ENCODE peak calls at places on chromosomes 4 and X, in seven cellular contexts. Y is neural crest cell; J is HFFc6; O is GM13976; F is CD8-positive, alpha-beta T cell; N is endothelial cell of umbilical vein; Z is nephron progenitor cell. L is an unnamed sample.

GRCh38 chr4:180060159-180060889 is 2182.9 kb upstream of the TENM3 start:
- DNase-seq in Y (no peak), J (peak; percentile 1), O (peak; percentile 24), F (no peak), N (no peak), Z (no peak), L (no peak)

GRCh38 chr4:952881-953573 is 20.3 kb downstream of the DGKQ start:
- DNase-seq in Y (no peak), J (no peak), O (no peak), F (no peak), N (no peak), Z (no peak), L (no peak)

GRCh38 chrX:13721819-13722527 is 12.4 kb downstream of the TRAPPC2 start:
- DNase-seq in Y (no peak), J (no peak), O (no peak), F (no peak), N (no peak), Z (no peak), L (no peak)

GRCh38 chrX:110280954-110281353 is 36.9 kb downstream of the AMMECR1 start:
- DNase-seq in Y (no peak), J (peak; percentile 58), O (no peak), F (no peak), N (no peak), Z (no peak), L (no peak)

GRCh38 chrX:149908308-149908707 is 21.1 kb upstream of the HSFX4 start:
- DNase-seq in Y (no peak), J (no peak), O (no peak), F (no peak), N (no peak), Z (no peak), L (no peak)

GRCh38 chr4:140693577-140693976 is 62.6 kb downstream of the TBC1D9 start:
- DNase-seq in Y (no peak), J (no peak), O (no peak), F (no peak), N (no peak), Z (no peak), L (no peak)

GRCh38 chr4:140246216-140246615 is 92.2 kb upstream of the MAML3 start:
- DNase-seq in Y (no peak), J (no peak), O (no peak), F (no peak), N (no peak), Z (no peak), L (no peak)

GRCh38 chr4:127364911-127365310 is 267.8 kb upstream of the INTU start:
- DNase-seq in Y (no peak), J (no peak), O (no peak), F (no peak), N (no peak), Z (no peak), L (no peak)

GRCh38 chr4:10460313-10461047 is 3.3 kb upstream of the ZNF518B start:
- DNase-seq in Y (no peak), J (no peak), O (peak; percentile 19), F (no peak), N (no peak), Z (no peak), L (no peak)

GRCh38 chr4:135510582-135510981 is 1309.0 kb upstream of the PABPC4L start:
- DNase-seq in Y (no peak), J (no peak), O (no peak), F (no peak), N (no peak), Z (no peak), L (no peak)

GRCh38 chr4:14399919-14400706 is 602.2 kb upstream of the CPEB2 start:
- DNase-seq in Y (no peak), J (no peak), O (no peak), F (no peak), N (no peak), Z (no peak), L (no peak)

GRCh38 chr4:45453258-45453841 is 670.5 kb downstream of the GABRG1 start:
- DNase-seq in Y (no peak), J (no peak), O (peak; percentile 34), F (no peak), N (no peak), Z (peak; percentile 17), L (peak; percentile 22)
- TF ChIP-seq CTCF in Y (peak; percentile 74), J (peak; percentile 22), O (peak; percentile 22), F (no peak), N (no peak), Z (peak; percentile 62), L (peak; percentile 42)

DNA sequence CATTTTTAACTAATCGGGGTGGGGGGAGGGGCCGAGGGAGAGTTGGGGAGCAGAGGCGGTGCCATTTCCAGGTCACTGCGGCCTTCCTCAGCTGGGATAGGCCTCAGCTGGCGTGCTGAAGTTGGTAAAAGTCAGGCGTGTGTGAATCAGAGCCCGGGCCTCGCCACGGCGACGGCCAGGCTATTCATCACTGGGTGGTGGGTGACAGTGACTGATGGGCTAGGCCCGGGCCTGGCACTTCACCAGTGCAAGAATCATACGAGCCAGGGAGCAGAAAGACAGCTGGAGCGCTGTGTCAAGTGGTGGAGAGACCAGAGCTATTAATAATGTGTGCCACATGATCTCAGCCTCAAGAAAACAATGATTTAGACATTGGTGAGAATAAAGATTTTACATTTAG is 174.2 kb downstream of the NKX6-1 start:
- DNase-seq in Y (peak; percentile 5), J (no peak), O (no peak), F (no peak), N (no peak), Z (peak; percentile 21), L (no peak)
- TF ChIP-seq CTCF in Y (no peak), J (no peak), O (no peak), F (no peak), N (no peak), Z (no peak), L (no peak)

DNA sequence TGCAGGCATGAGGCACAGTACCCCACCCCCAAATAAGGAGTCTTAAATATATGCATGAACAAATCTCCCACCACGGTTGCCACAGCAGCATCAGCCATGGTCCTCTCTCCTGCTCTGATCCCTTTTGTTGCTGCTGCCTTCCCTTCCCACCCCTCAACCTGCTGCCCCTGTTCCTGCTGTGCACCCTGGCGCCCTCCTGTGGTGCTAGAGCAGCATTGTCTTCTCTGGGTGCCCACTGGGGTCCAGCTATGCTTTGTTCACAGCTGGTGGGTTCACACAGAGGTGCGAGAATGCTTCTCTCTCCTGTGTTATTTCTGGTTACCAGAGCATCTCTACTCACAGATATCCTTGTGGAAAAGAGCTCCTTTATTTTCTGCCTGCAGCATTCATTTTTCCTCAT is 116.2 kb downstream of the GATB start:
- DNase-seq in Y (peak; percentile 27), J (no peak), O (no peak), F (no peak), N (peak; percentile 7), Z (peak; percentile 59), L (no peak)
- TF ChIP-seq CTCF in Y (peak; percentile 54), J (peak; percentile 71), O (peak; percentile 21), F (no peak), N (peak; percentile 44), Z (peak; percentile 57), L (no peak)

DNA sequence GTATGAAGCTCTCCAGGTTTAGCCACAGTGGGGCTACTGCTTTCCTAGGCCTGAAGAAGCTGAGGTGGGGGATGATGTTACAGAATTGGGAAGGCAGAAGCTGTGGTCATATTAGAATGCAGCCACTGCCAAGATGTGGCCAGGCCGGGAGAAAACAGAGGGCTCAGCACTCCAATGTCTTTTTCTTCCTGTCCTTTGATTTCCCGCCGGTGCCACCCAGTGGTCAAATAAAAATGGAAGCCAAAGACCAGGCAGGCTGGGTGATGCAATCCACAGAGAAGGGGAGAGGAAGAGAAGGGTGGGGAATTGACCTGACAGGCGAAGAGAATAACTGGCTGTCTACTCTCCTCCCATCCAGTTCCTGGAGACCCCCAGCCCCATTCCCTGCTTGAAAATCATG is 94.9 kb upstream of the SHISA3 start:
- DNase-seq in Y (peak; percentile 22), J (no peak), O (no peak), F (no peak), N (peak; percentile 27), Z (peak; percentile 33), L (no peak)
- TF ChIP-seq CTCF in Y (peak; percentile 42), J (peak; percentile 41), O (peak; percentile 12), F (no peak), N (peak; percentile 16), Z (peak; percentile 19), L (no peak)

DNA sequence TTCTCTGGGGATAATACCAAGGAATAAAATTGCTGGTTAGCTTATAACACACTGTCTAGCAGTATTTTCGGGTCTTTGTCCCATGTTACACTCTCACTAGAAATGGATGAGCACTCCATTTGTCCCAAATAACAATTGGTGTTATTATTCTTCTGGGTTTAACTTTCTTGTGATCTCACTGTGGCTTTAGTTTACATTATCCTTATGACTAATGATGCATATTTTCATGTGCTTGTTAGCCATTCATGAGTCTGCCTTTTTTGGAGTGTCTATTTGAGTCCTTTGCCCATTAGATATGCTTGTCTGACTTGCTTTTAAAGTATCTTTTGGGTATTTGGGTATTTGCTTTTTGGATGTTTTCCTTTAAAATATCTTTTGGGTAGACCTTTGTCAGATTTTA is 372.9 kb upstream of the TENM3 start:
- DNase-seq in Y (no peak), J (peak; percentile 50), O (no peak), F (no peak), N (no peak), Z (no peak), L (no peak)
- TF ChIP-seq CTCF in Y (no peak), J (no peak), O (no peak), F (no peak), N (no peak), Z (no peak), L (no peak)

GRCh38 chr4:169791527-169792156 is 33.9 kb upstream of the HPF1 start:
- DNase-seq in Y (peak; percentile 62), J (peak; percentile 67), O (peak; percentile 22), F (no peak), N (peak; percentile 64), Z (peak; percentile 75), L (no peak)
- TF ChIP-seq CTCF in Y (peak; percentile 70), J (peak; percentile 77), O (no peak), F (no peak), N (peak; percentile 41), Z (peak; percentile 34), L (no peak)

DNA sequence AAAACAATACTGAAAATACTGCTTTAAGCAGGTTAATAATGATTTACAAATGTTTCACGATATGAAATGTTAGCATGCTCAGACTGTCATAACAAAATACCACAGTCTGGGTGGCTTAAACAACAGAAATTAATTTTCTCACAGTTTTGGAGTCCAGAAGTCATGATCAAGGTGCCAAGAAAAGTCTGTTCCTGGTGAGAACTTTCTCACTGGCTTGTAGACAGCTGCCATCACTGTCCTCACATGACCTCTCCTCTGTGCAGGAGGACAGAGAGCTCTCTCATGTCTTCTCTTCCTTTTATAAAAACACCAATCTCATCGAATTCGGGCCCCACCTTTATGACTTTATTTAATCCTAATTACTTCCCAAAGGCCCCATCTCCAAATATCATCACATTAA is 426.7 kb downstream of the KLHL13 start:
- DNase-seq in Y (no peak), J (no peak), O (no peak), F (no peak), N (no peak), Z (no peak), L (no peak)
- TF ChIP-seq CTCF in Y (no peak), J (no peak), O (no peak), F (no peak), N (no peak), Z (no peak), L (no peak)

L was measured in GM10248.